ENCODE peak calls at places on chromosome 5, in nine cellular contexts. E, Y, S, I, M, K, V, A and W are unnamed samples.

GRCh38 chr5:175743676-175744210 is 85.9 kb downstream of the HRH2 start:
- DNase-seq in E (peak; percentile 44), Y (no peak), S (no peak), I (no peak), M (no peak), K (no peak), V (peak; percentile 35), A (no peak), W (peak; percentile 13)

GRCh38 chr5:100846722-100847121 is 56.4 kb downstream of the ST8SIA4 start:
- DNase-seq in E (no peak), Y (no peak), S (no peak), I (no peak), M (no peak), K (no peak), V (no peak), A (no peak), W (no peak)

GRCh38 chr5:73496984-73497457 is 1.2 kb upstream of the BTF3 start:
- DNase-seq in E (peak; percentile 80), Y (no peak), S (no peak), I (no peak), M (no peak), K (no peak), V (no peak), A (no peak), W (no peak)

GRCh38 chr5:114447084-114447773 is 85.4 kb downstream of the KCNN2 start:
- DNase-seq in E (peak; percentile 6), Y (no peak), S (no peak), I (no peak), M (no peak), K (no peak), V (no peak), A (no peak), W (no peak)

GRCh38 chr5:180133971-180134508 is 62.5 kb upstream of the RNF130 start:
- DNase-seq in E (no peak), Y (no peak), S (no peak), I (no peak), M (no peak), K (no peak), V (no peak), A (no peak), W (peak; percentile 39)

GRCh38 chr5:6791031-6791577 is 77.9 kb downstream of the TENT4A start:
- DNase-seq in E (no peak), Y (no peak), S (no peak), I (no peak), M (no peak), K (no peak), V (no peak), A (no peak), W (peak; percentile 43)

GRCh38 chr5:63963080-63963735 is 963 bp upstream of the HTR1A start:
- DNase-seq in E (peak; percentile 28), Y (peak; percentile 57), S (peak; percentile 44), I (peak; percentile 18), M (no peak), K (peak; percentile 23), V (peak; percentile 78), A (peak; percentile 48), W (no peak)

GRCh38 chr5:93348231-93348630 is 232.8 kb downstream of the NR2F1-AS1 start:
- DNase-seq in E (no peak), Y (no peak), S (no peak), I (no peak), M (peak; percentile 71), K (no peak), V (no peak), A (no peak), W (no peak)

GRCh38 chr5:17381926-17382325 is 116.1 kb upstream of the TAF11L2 start:
- DNase-seq in E (no peak), Y (no peak), S (peak; percentile 23), I (no peak), M (no peak), K (peak; percentile 24), V (no peak), A (peak; percentile 36), W (no peak)

GRCh38 chr5:124825250-124825982 is 79.0 kb upstream of the ZNF608 start:
- DNase-seq in E (no peak), Y (peak; percentile 13), S (no peak), I (no peak), M (no peak), K (peak; percentile 19), V (no peak), A (no peak), W (no peak)

GRCh38 chr5:94901071-94901979 is 282.9 kb downstream of the SLF1 start:
- DNase-seq in E (no peak), Y (no peak), S (peak; percentile 56), I (no peak), M (no peak), K (no peak), V (no peak), A (no peak), W (no peak)

GRCh38 chr5:137055271-137055872 is 443.8 kb downstream of the SPOCK1 start:
- DNase-seq in E (no peak), Y (no peak), S (no peak), I (no peak), M (no peak), K (no peak), V (no peak), A (no peak), W (no peak)

GRCh38 chr5:137415231-137415681 is 83.9 kb downstream of the SPOCK1 start:
- DNase-seq in E (no peak), Y (no peak), S (no peak), I (peak; percentile 23), M (no peak), K (no peak), V (no peak), A (no peak), W (no peak)

GRCh38 chr5:33816791-33817190 is 75.0 kb downstream of the ADAMTS12 start:
- DNase-seq in E (no peak), Y (no peak), S (no peak), I (no peak), M (no peak), K (no peak), V (no peak), A (no peak), W (no peak)

GRCh38 chr5:129541648-129542251 is 81.7 kb downstream of the ADAMTS19 start:
- DNase-seq in E (no peak), Y (no peak), S (no peak), I (no peak), M (no peak), K (no peak), V (no peak), A (no peak), W (no peak)

GRCh38 chr5:108726446-108727091 is 21.1 kb upstream of the FER start:
- DNase-seq in E (no peak), Y (no peak), S (no peak), I (no peak), M (no peak), K (no peak), V (no peak), A (no peak), W (no peak)

GRCh38 chr5:108727154-108727638 is 20.5 kb upstream of the FER start:
- DNase-seq in E (no peak), Y (no peak), S (peak; percentile 20), I (no peak), M (no peak), K (peak; percentile 52), V (no peak), A (peak; percentile 36), W (no peak)

GRCh38 chr5:108729306-108729645 is 18.4 kb upstream of the FER start:
- DNase-seq in E (no peak), Y (no peak), S (no peak), I (no peak), M (no peak), K (no peak), V (no peak), A (no peak), W (no peak)

GRCh38 chr5:108728566-108729305 is 19.0 kb upstream of the FER start:
- DNase-seq in E (no peak), Y (no peak), S (no peak), I (no peak), M (no peak), K (no peak), V (peak; percentile 9), A (no peak), W (no peak)

GRCh38 chr5:108727639-108728565 is 19.8 kb upstream of the FER start:
- DNase-seq in E (peak; percentile 96), Y (peak; percentile 94), S (peak; percentile 83), I (peak; percentile 83), M (peak; percentile 97), K (peak; percentile 93), V (peak; percentile 92), A (peak; percentile 93), W (peak; percentile 92)
- TF ChIP-seq CTCF in E (no peak), Y (no peak), S (no peak), I (no peak), M (no peak), K (no peak), V (no peak), A (no peak), W (no peak)

DNA sequence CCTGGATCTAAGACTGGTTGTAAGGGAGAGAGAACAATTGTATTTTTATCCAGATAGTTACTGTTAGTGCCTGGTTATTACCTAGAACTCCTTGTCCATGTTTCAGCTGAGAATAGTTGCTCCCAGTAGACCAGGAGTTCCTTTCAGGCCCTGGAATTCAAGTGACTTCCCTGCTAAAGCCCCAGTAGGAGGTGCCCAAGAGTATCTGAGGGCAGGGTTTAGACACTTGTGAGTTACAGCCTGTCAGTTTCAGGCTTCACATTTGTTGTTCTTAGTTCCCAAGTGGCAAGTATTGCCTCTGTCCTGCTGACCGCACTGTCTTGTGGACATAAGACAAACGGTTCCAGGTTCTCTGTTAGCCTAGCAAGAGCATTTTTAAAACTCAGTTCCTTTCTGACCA is 743.9 kb upstream of the SEMA6A start:
- DNase-seq in E (no peak), Y (no peak), S (no peak), I (no peak), M (no peak), K (peak; percentile 8), V (peak; percentile 7), A (no peak), W (no peak)
- TF ChIP-seq CTCF in E (no peak), Y (peak; percentile 10), S (no peak), I (no peak), M (no peak), K (no peak), V (no peak), A (no peak), W (peak; percentile 25)

GRCh38 chr5:28344803-28345433 is 1306.5 kb upstream of the CDH9 start:
- DNase-seq in E (no peak), Y (peak; percentile 39), S (no peak), I (no peak), M (no peak), K (no peak), V (peak; percentile 32), A (no peak), W (no peak)
- TF ChIP-seq CTCF in E (peak; percentile 39), Y (peak; percentile 43), S (no peak), I (no peak), M (peak; percentile 34), K (no peak), V (peak; percentile 85), A (peak; percentile 42), W (peak; percentile 80)

DNA sequence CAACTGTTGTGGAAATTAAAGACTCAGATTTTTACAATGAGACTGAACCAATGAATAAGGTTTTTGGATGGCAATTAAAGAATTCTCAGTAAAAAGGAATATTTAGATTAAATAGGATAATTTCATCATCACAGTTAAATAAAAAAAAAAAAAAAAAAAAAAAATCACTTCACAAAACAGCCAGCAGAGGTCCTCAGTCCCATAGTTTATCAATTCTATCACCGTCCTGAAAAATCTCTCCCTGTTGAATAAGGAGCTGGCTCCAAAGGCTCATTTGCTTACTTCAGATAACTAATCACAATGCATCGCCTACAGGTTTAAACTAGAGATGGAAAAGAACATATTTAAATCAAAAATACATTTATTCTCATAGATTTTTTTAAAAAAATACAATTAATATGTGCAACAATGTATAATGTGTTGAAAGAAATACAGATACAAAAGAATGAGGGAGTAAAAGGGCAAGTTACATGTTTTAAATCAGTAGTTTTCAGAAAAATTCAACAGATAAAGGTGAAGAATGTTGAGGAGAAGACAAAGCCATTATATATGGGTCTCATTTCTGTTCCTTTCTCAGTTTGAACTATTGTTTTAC is 175.8 kb upstream of the CHD1 start:
- DNase-seq in E (peak; percentile 8), Y (no peak), S (no peak), I (peak; percentile 4), M (no peak), K (no peak), V (no peak), A (no peak), W (no peak)
- TF ChIP-seq CTCF in E (peak; percentile 81), Y (peak; percentile 32), S (no peak), I (peak; percentile 53), M (peak; percentile 34), K (peak; percentile 67), V (peak; percentile 87), A (peak; percentile 74), W (peak; percentile 84)